ENCODE peak calls at places on chromosome 2, in eight cellular contexts. A is OCI-LY7; H is tibial nerve; Q is neural progenitor cell; M is effector memory CD4-positive, alpha-beta T cell; J is fibroblast of lung; F is PC-3; W is transverse colon. D is an unnamed sample. For H3K36me3, the result is how much of the 10 kb centered on the place peaks cover.

GRCh38 chr2:172307800-172308199 is 119.6 kb upstream of the ITGA6 start:
- DNase-seq in M (no peak), F (no peak), J (peak), H (no peak), W (peak), Q (no peak), A (no peak), D (no peak)

GRCh38 chr2:85831735-85832134 is 57.1 kb downstream of the ST3GAL5 start:
- DNase-seq in F (no peak), M (no peak), J (no peak), A (no peak), Q (no peak), W (no peak), H (no peak), D (no peak)

GRCh38 chr2:106147159-106147558 is 46.9 kb downstream of the UXS1 start:
- DNase-seq in F (peak), Q (no peak), W (no peak), M (no peak), J (peak), A (no peak), H (no peak), D (no peak)

GRCh38 chr2:122681626-122682025 is 926.2 kb downstream of the TSN start:
- DNase-seq in W (no peak), F (peak), H (no peak), J (no peak), M (no peak), Q (no peak), A (no peak), D (no peak)

GRCh38 chr2:45904267-45904921 is 252.9 kb downstream of the PRKCE start:
- DNase-seq in W (no peak), M (no peak), J (no peak), H (no peak), Q (no peak), F (no peak), A (no peak), D (no peak)

GRCh38 chr2:99512081-99512480 is 22.3 kb upstream of the REV1 start:
- DNase-seq in M (no peak), H (no peak), J (no peak), F (no peak), Q (no peak), W (no peak), A (no peak), D (no peak)

GRCh38 chr2:45470531-45470930 is 140.5 kb downstream of the SRBD1 start:
- DNase-seq in H (no peak), A (no peak), W (no peak), F (peak), Q (no peak), M (no peak), J (no peak), D (no peak)

GRCh38 chr2:47520302-47520630 is 117.3 kb downstream of the MSH2 start:
- DNase-seq in F (no peak), W (no peak), J (no peak), M (no peak), H (no peak), A (peak), Q (no peak), D (no peak)

GRCh38 chr2:228522276-228522675 is 340.8 kb upstream of the SPHKAP start:
- DNase-seq in J (no peak), F (no peak), Q (no peak), W (no peak), H (no peak), M (no peak), A (no peak), D (no peak)

GRCh38 chr2:20675701-20676352 is 8.9 kb downstream of the GDF7 start:
- DNase-seq in W (peak), Q (peak), H (no peak), F (peak), A (peak), M (no peak), J (no peak), D (no peak)

GRCh38 chr2:34785206-34785785 is 1186.2 kb upstream of the FAM98A start:
- DNase-seq in J (no peak), A (no peak), Q (no peak), F (no peak), H (no peak), W (no peak), M (no peak), D (no peak)

GRCh38 chr2:229141626-229142025 is 129.5 kb downstream of the PID1 start:
- DNase-seq in Q (no peak), H (no peak), F (peak), W (no peak), M (no peak), J (peak), A (no peak), D (no peak)

GRCh38 chr2:109231428-109231827 is 102.4 kb downstream of the SH3RF3 start:
- DNase-seq in M (no peak), Q (no peak), H (no peak), W (no peak), J (no peak), F (no peak), A (no peak), D (no peak)

GRCh38 chr2:47295133-47295980 is 107.6 kb upstream of the MSH2 start:
- DNase-seq in A (no peak), J (no peak), F (no peak), H (no peak), W (no peak), M (no peak), Q (peak), D (no peak)

GRCh38 chr2:44549856-44550255 is 188.1 kb downstream of the CAMKMT start:
- DNase-seq in J (no peak), M (no peak), F (peak), Q (no peak), H (no peak), A (no peak), W (no peak), D (no peak)

GRCh38 chr2:125858366-125858765 is 797.6 kb upstream of the GYPC start:
- DNase-seq in F (no peak), J (no peak), M (no peak), A (no peak), H (no peak), W (no peak), Q (no peak), D (no peak)

GRCh38 chr2:31217465-31218200 is at the start of gene CAPN14:
- DNase-seq in J (no peak), A (no peak), Q (no peak), F (no peak), W (no peak), M (no peak), H (no peak), D (no peak)

GRCh38 chr2:223100061-223100511 is 48.1 kb downstream of the KCNE4 start:
- DNase-seq in H (no peak), W (peak), M (no peak), F (no peak), Q (no peak), A (no peak), J (peak), D (no peak)

GRCh38 chr2:120344991-120345975 is 653 bp upstream of the INHBB start:
- DNase-seq in Q (peak), F (peak), W (no peak), H (no peak), A (no peak), M (no peak), J (no peak), D (no peak)

GRCh38 chr2:8229546-8229986 is 452.3 kb upstream of the ID2 start:
- DNase-seq in J (peak), F (peak), A (peak), Q (peak), M (no peak), W (peak), H (peak), D (peak)

GRCh38 chr2:60530228-60530627 is 23.2 kb downstream of the BCL11A start:
- DNase-seq in A (no peak), W (peak), F (no peak), J (no peak), H (no peak), Q (no peak), M (no peak), D (no peak)

GRCh38 chr2:227370791-227371312 is 8.3 kb downstream of the TM4SF20 start:
- DNase-seq in F (peak), H (no peak), A (no peak), W (no peak), M (no peak), Q (no peak), J (peak), D (no peak)

GRCh38 chr2:236991874-236992273 is 93.8 kb upstream of the COPS8 start:
- DNase-seq in F (no peak), J (no peak), W (no peak), H (no peak), Q (no peak), A (no peak), M (no peak), D (no peak)

GRCh38 chr2:154173164-154173563 is 301.4 kb downstream of the GALNT13 start:
- DNase-seq in A (no peak), M (no peak), H (no peak), F (no peak), Q (no peak), W (no peak), J (no peak), D (no peak)

GRCh38 chr2:120180066-120180465 is 43.1 kb downstream of the TMEM185B start:
- DNase-seq in Q (no peak), A (no peak), M (no peak), W (no peak), H (no peak), J (no peak), F (no peak), D (no peak)

GRCh38 chr2:115568643-115569042 is 1126.2 kb downstream of the DPP10 start:
- DNase-seq in Q (no peak), M (no peak), A (no peak), H (no peak), F (no peak), J (no peak), W (no peak), D (no peak)

GRCh38 chr2:236129935-236130334 is 38.3 kb downstream of the GBX2 start:
- DNase-seq in H (no peak), W (no peak), J (no peak), M (no peak), F (no peak), A (no peak), Q (no peak), D (no peak)

GRCh38 chr2:79980816-79981215 is 323.7 kb downstream of the LRRTM1 start:
- DNase-seq in M (no peak), H (no peak), W (no peak), A (no peak), F (no peak), Q (no peak), J (no peak), D (no peak)

GRCh38 chr2:159683804-159684203 is 28.5 kb upstream of the MARCHF7 start:
- DNase-seq in W (no peak), H (no peak), M (no peak), A (no peak), F (no peak), J (no peak), Q (no peak), D (no peak)

GRCh38 chr2:105464325-105464724 is 65.5 kb upstream of the FHL2 start:
- DNase-seq in W (no peak), F (no peak), J (no peak), A (no peak), M (no peak), Q (no peak), H (no peak), D (no peak)

GRCh38 chr2:101617786-101618185 is 79.7 kb upstream of the MAP4K4 start:
- DNase-seq in W (no peak), M (no peak), J (no peak), Q (peak), H (no peak), A (no peak), F (no peak), D (no peak)

GRCh38 chr2:98343371-98343770 is 2.9 kb upstream of the CNGA3 start:
- DNase-seq in A (no peak), W (no peak), F (no peak), Q (no peak), H (no peak), J (no peak), M (no peak), D (no peak)

GRCh38 chr2:191376981-191377629 is 131.9 kb downstream of the MYO1B start:
- DNase-seq in A (no peak), M (no peak), Q (no peak), H (peak), F (peak), J (peak), W (peak), D (no peak)

GRCh38 chr2:206693399-206694137 is 24.6 kb downstream of the DYTN start:
- DNase-seq in F (peak), M (peak), J (peak), W (no peak), A (peak), H (no peak), Q (peak), D (peak)

GRCh38 chr2:111678651-111679050 is 205.3 kb downstream of the ANAPC1 start:
- DNase-seq in J (no peak), Q (no peak), M (no peak), F (peak), H (no peak), W (no peak), A (no peak), D (no peak)
- H3K4me3 ChIP-seq in J (no peak), Q (no peak), M (no peak), F (no peak), H (no peak), W (no peak), A (peak), D (no peak)

GRCh38 chr2:217398860-217399259 is 539.0 kb upstream of the TNP1 start:
- DNase-seq in W (no peak), M (no peak), H (no peak), Q (no peak), A (no peak), F (no peak), J (no peak), D (no peak)

GRCh38 chr2:217402622-217403383 is 542.9 kb upstream of the TNP1 start:
- DNase-seq in H (no peak), A (no peak), M (no peak), W (peak), F (peak), Q (no peak), J (peak), D (no peak)

GRCh38 chr2:217407466-217407865 is 547.6 kb upstream of the TNP1 start:
- DNase-seq in A (no peak), Q (no peak), W (no peak), M (no peak), H (no peak), J (no peak), F (no peak), D (no peak)

GRCh38 chr2:217399288-217399687 is 539.4 kb upstream of the TNP1 start:
- DNase-seq in H (no peak), A (no peak), J (no peak), W (no peak), Q (no peak), F (peak), M (no peak), D (no peak)

GRCh38 chr2:217404236-217404760 is 544.4 kb upstream of the TNP1 start:
- DNase-seq in M (no peak), J (no peak), F (no peak), H (no peak), Q (no peak), W (no peak), A (no peak), D (no peak)
- H3K27ac ChIP-seq in M (no peak), J (no peak), F (no peak), H (no peak), Q (no peak), W (peak), A (no peak), D (no peak)

GRCh38 chr2:112541315-112542122 is 746 bp upstream of the POLR1B start:
- DNase-seq in W (peak), F (no peak), J (no peak), M (no peak), A (peak), H (peak), Q (peak), D (no peak)

GRCh38 chr2:112542123-112542973 is at the start of gene POLR1B:
- DNase-seq in A (peak), J (peak), H (peak), F (peak), Q (peak), M (peak), W (peak), D (peak)

GRCh38 chr2:112542974-112543760 is 902 bp downstream of the POLR1B start:
- DNase-seq in Q (peak), J (peak), H (no peak), W (no peak), F (peak), M (no peak), A (peak), D (peak)

GRCh38 chr2:112548980-112549379 is 6.7 kb downstream of the POLR1B start:
- DNase-seq in M (no peak), H (no peak), A (no peak), W (no peak), J (no peak), F (no peak), Q (no peak), D (no peak)

DNA sequence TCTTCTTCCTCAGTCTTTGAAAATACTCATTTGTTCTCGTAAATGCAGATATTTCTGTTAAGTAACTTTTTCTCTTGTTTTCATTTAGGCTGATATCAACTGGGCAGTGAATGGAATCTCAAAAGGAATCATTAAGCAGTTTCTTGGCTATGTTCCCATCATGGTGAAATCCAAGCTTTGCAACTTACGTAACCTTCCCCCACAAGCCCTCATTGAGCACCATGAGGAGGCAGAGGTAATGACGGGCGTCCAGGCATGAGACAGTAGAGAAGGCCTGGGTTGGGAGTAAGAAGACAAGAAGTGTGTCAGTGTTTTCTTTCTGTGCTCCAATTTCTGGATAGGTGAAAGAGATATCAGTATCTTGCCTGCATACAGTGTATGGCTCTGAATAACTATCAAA is 5.1 kb downstream of the POLR1B start:
- DNase-seq in A (no peak), Q (no peak), W (no peak), F (no peak), J (peak), H (no peak), M (no peak), D (no peak)
- H3K36me3 ChIP-seq in A (half or more), Q (under half), W (under half), F (half or more), J (under half), H (under half), M (half or more), D (half or more)

DNA sequence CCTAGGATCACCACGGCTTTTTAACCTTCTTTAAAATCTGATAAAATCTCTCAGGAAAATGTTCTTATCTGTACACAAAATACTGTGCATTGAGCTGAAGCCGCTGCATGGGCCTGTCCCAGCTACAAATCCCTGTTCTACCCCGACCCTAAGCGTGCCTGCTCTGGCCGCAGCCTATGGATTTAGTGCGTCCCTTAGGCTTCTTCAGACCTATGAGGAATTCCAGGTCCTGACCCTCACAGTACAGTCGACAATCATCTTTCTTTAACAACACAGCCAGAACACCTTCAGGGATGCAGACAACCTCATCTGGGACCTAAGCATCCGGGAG is 477 bp upstream of the WDCP start:
- DNase-seq in M (no peak), A (no peak), F (no peak), W (no peak), H (no peak), J (no peak), Q (no peak), D (no peak)
- H3K4me3 ChIP-seq in M (peak), A (peak), F (peak), W (no peak), H (peak), J (no peak), Q (no peak), D (peak)

D was measured in CD4-positive, CD25-positive, alpha-beta regulatory T cell.